ENCODE peak calls at places on chromosomes 4 and X, in nine cellular contexts. One of them, this sample, is unnamed.

GRCh38 chr4:180164799-180165198 is 2078.4 kb upstream of the TENM3 start:
- DNase-seq in heart right ventricle: no peak
- DNase-seq in NCI-H1105: no peak
- DNase-seq in fibroblast of gingiva: no peak
- DNase-seq in upper lobe of right lung: no peak
- DNase-seq in T-helper 17 cell: no peak
- DNase-seq in lower lobe of right lung: no peak
- DNase-seq in activated CD4-positive, alpha-beta T cell treated with anti-CD3 and anti-CD28 coated beads, Interleukin-2, amount 10 ng/mL, durations not matched to agents 7 days and 5 days: no peak
- DNase-seq in omental fat pad: no peak
- DNase-seq in this sample: no peak

GRCh38 chrX:29841750-29842149 is 373.6 kb upstream of the MAGEB2 start:
- DNase-seq in activated CD4-positive, alpha-beta T cell treated with anti-CD3 and anti-CD28 coated beads, Interleukin-2, amount 10 ng/mL, durations not matched to agents 7 days and 5 days: no peak
- DNase-seq in lower lobe of right lung: no peak
- DNase-seq in NCI-H1105: no peak
- DNase-seq in heart right ventricle: no peak
- DNase-seq in omental fat pad: no peak
- DNase-seq in T-helper 17 cell: no peak
- DNase-seq in fibroblast of gingiva: no peak
- DNase-seq in upper lobe of right lung: no peak
- DNase-seq in this sample: no peak

GRCh38 chrX:6021316-6022091 is 207.2 kb downstream of the NLGN4X start:
- DNase-seq in lower lobe of right lung: no peak
- DNase-seq in fibroblast of gingiva: no peak
- DNase-seq in heart right ventricle: no peak
- DNase-seq in upper lobe of right lung: no peak
- DNase-seq in T-helper 17 cell: no peak
- DNase-seq in omental fat pad: no peak
- DNase-seq in NCI-H1105: peak; percentile 14
- DNase-seq in activated CD4-positive, alpha-beta T cell treated with anti-CD3 and anti-CD28 coated beads, Interleukin-2, amount 10 ng/mL, durations not matched to agents 7 days and 5 days: peak; percentile 25
- DNase-seq in this sample: no peak

GRCh38 chrX:916235-916609 is 285.6 kb downstream of the SHOX start:
- DNase-seq in NCI-H1105: no peak
- DNase-seq in activated CD4-positive, alpha-beta T cell treated with anti-CD3 and anti-CD28 coated beads, Interleukin-2, amount 10 ng/mL, durations not matched to agents 7 days and 5 days: no peak
- DNase-seq in fibroblast of gingiva: no peak
- DNase-seq in upper lobe of right lung: no peak
- DNase-seq in omental fat pad: no peak
- DNase-seq in lower lobe of right lung: no peak
- DNase-seq in T-helper 17 cell: no peak
- DNase-seq in heart right ventricle: no peak
- DNase-seq in this sample: no peak

GRCh38 chr4:766152-766515 is 59.8 kb downstream of the CPLX1 start:
- DNase-seq in upper lobe of right lung: no peak
- DNase-seq in lower lobe of right lung: peak; percentile 30
- DNase-seq in NCI-H1105: no peak
- DNase-seq in activated CD4-positive, alpha-beta T cell treated with anti-CD3 and anti-CD28 coated beads, Interleukin-2, amount 10 ng/mL, durations not matched to agents 7 days and 5 days: no peak
- DNase-seq in T-helper 17 cell: no peak
- DNase-seq in omental fat pad: no peak
- DNase-seq in fibroblast of gingiva: no peak
- DNase-seq in heart right ventricle: no peak
- DNase-seq in this sample: no peak

GRCh38 chr4:53974561-53974960 is 89.8 kb downstream of the CHIC2 start:
- DNase-seq in heart right ventricle: no peak
- DNase-seq in lower lobe of right lung: no peak
- DNase-seq in upper lobe of right lung: no peak
- DNase-seq in T-helper 17 cell: no peak
- DNase-seq in NCI-H1105: no peak
- DNase-seq in omental fat pad: no peak
- DNase-seq in fibroblast of gingiva: no peak
- DNase-seq in activated CD4-positive, alpha-beta T cell treated with anti-CD3 and anti-CD28 coated beads, Interleukin-2, amount 10 ng/mL, durations not matched to agents 7 days and 5 days: no peak
- DNase-seq in this sample: no peak

GRCh38 chr4:179130122-179130714 is 1688.0 kb upstream of the AGA start:
- DNase-seq in upper lobe of right lung: no peak
- DNase-seq in activated CD4-positive, alpha-beta T cell treated with anti-CD3 and anti-CD28 coated beads, Interleukin-2, amount 10 ng/mL, durations not matched to agents 7 days and 5 days: no peak
- DNase-seq in fibroblast of gingiva: no peak
- DNase-seq in T-helper 17 cell: no peak
- DNase-seq in NCI-H1105: no peak
- DNase-seq in heart right ventricle: no peak
- DNase-seq in lower lobe of right lung: no peak
- DNase-seq in omental fat pad: no peak
- DNase-seq in this sample: no peak

GRCh38 chr4:158739600-158739999 is 16.4 kb upstream of the PPID start:
- DNase-seq in NCI-H1105: no peak
- DNase-seq in omental fat pad: no peak
- DNase-seq in upper lobe of right lung: no peak
- DNase-seq in lower lobe of right lung: no peak
- DNase-seq in fibroblast of gingiva: no peak
- DNase-seq in heart right ventricle: no peak
- DNase-seq in T-helper 17 cell: no peak
- DNase-seq in activated CD4-positive, alpha-beta T cell treated with anti-CD3 and anti-CD28 coated beads, Interleukin-2, amount 10 ng/mL, durations not matched to agents 7 days and 5 days: no peak
- DNase-seq in this sample: no peak

GRCh38 chr4:119946359-119946758 is 120.3 kb downstream of the MAD2L1 start:
- DNase-seq in upper lobe of right lung: no peak
- DNase-seq in fibroblast of gingiva: peak; percentile 10
- DNase-seq in activated CD4-positive, alpha-beta T cell treated with anti-CD3 and anti-CD28 coated beads, Interleukin-2, amount 10 ng/mL, durations not matched to agents 7 days and 5 days: no peak
- DNase-seq in NCI-H1105: no peak
- DNase-seq in lower lobe of right lung: no peak
- DNase-seq in omental fat pad: no peak
- DNase-seq in T-helper 17 cell: no peak
- DNase-seq in heart right ventricle: no peak
- DNase-seq in this sample: no peak

GRCh38 chr4:53346920-53347852 is 18.7 kb downstream of the SCFD2 start:
- DNase-seq in lower lobe of right lung: no peak
- DNase-seq in fibroblast of gingiva: peak; percentile 47
- DNase-seq in activated CD4-positive, alpha-beta T cell treated with anti-CD3 and anti-CD28 coated beads, Interleukin-2, amount 10 ng/mL, durations not matched to agents 7 days and 5 days: no peak
- DNase-seq in upper lobe of right lung: no peak
- DNase-seq in NCI-H1105: no peak
- DNase-seq in heart right ventricle: peak; percentile 32
- DNase-seq in T-helper 17 cell: no peak
- DNase-seq in omental fat pad: no peak
- DNase-seq in this sample: no peak

GRCh38 chrX:66635360-66635759 is 3.5 kb downstream of the EDA2R start:
- DNase-seq in omental fat pad: no peak
- DNase-seq in T-helper 17 cell: no peak
- DNase-seq in NCI-H1105: no peak
- DNase-seq in fibroblast of gingiva: peak; percentile 83
- DNase-seq in heart right ventricle: no peak
- DNase-seq in activated CD4-positive, alpha-beta T cell treated with anti-CD3 and anti-CD28 coated beads, Interleukin-2, amount 10 ng/mL, durations not matched to agents 7 days and 5 days: no peak
- DNase-seq in upper lobe of right lung: no peak
- DNase-seq in lower lobe of right lung: no peak
- DNase-seq in this sample: no peak

GRCh38 chr4:120801171-120801758 is 121.3 kb downstream of the PRDM5 start:
- DNase-seq in lower lobe of right lung: no peak
- DNase-seq in activated CD4-positive, alpha-beta T cell treated with anti-CD3 and anti-CD28 coated beads, Interleukin-2, amount 10 ng/mL, durations not matched to agents 7 days and 5 days: no peak
- DNase-seq in heart right ventricle: peak; percentile 56
- DNase-seq in fibroblast of gingiva: peak; percentile 12
- DNase-seq in omental fat pad: no peak
- DNase-seq in upper lobe of right lung: no peak
- DNase-seq in NCI-H1105: no peak
- DNase-seq in T-helper 17 cell: no peak
- DNase-seq in this sample: no peak

GRCh38 chrX:40755291-40756249 is 20.2 kb upstream of the MED14 start:
- DNase-seq in omental fat pad: no peak
- DNase-seq in lower lobe of right lung: no peak
- DNase-seq in upper lobe of right lung: no peak
- DNase-seq in activated CD4-positive, alpha-beta T cell treated with anti-CD3 and anti-CD28 coated beads, Interleukin-2, amount 10 ng/mL, durations not matched to agents 7 days and 5 days: no peak
- DNase-seq in T-helper 17 cell: no peak
- DNase-seq in heart right ventricle: peak; percentile 40
- DNase-seq in NCI-H1105: no peak
- DNase-seq in fibroblast of gingiva: peak; percentile 2
- DNase-seq in this sample: no peak

GRCh38 chr4:128830906-128831525 is 21.5 kb downstream of the JADE1 start:
- DNase-seq in lower lobe of right lung: no peak
- DNase-seq in NCI-H1105: no peak
- DNase-seq in activated CD4-positive, alpha-beta T cell treated with anti-CD3 and anti-CD28 coated beads, Interleukin-2, amount 10 ng/mL, durations not matched to agents 7 days and 5 days: no peak
- DNase-seq in upper lobe of right lung: no peak
- DNase-seq in omental fat pad: no peak
- DNase-seq in fibroblast of gingiva: no peak
- DNase-seq in heart right ventricle: no peak
- DNase-seq in T-helper 17 cell: no peak
- DNase-seq in this sample: no peak

GRCh38 chr4:182916483-182917181 is 554 bp downstream of the DCTD start:
- DNase-seq in T-helper 17 cell: no peak
- DNase-seq in omental fat pad: peak; percentile 39
- DNase-seq in upper lobe of right lung: peak; percentile 86
- DNase-seq in lower lobe of right lung: peak; percentile 78
- DNase-seq in fibroblast of gingiva: peak; percentile 73
- DNase-seq in activated CD4-positive, alpha-beta T cell treated with anti-CD3 and anti-CD28 coated beads, Interleukin-2, amount 10 ng/mL, durations not matched to agents 7 days and 5 days: peak; percentile 27
- DNase-seq in NCI-H1105: no peak
- DNase-seq in heart right ventricle: peak; percentile 72
- DNase-seq in this sample: no peak

GRCh38 chr4:139175647-139176298 is 1.2 kb downstream of the ELF2 start:
- DNase-seq in omental fat pad: no peak
- DNase-seq in heart right ventricle: no peak
- DNase-seq in fibroblast of gingiva: no peak
- DNase-seq in lower lobe of right lung: no peak
- DNase-seq in NCI-H1105: no peak
- DNase-seq in T-helper 17 cell: no peak
- DNase-seq in activated CD4-positive, alpha-beta T cell treated with anti-CD3 and anti-CD28 coated beads, Interleukin-2, amount 10 ng/mL, durations not matched to agents 7 days and 5 days: no peak
- DNase-seq in upper lobe of right lung: no peak
- DNase-seq in this sample: no peak

GRCh38 chr4:1512738-1513660 is 106.8 kb upstream of the NKX1-1 start:
- DNase-seq in upper lobe of right lung: peak; percentile 77
- DNase-seq in fibroblast of gingiva: no peak
- DNase-seq in NCI-H1105: no peak
- DNase-seq in omental fat pad: no peak
- DNase-seq in activated CD4-positive, alpha-beta T cell treated with anti-CD3 and anti-CD28 coated beads, Interleukin-2, amount 10 ng/mL, durations not matched to agents 7 days and 5 days: peak; percentile 23
- DNase-seq in lower lobe of right lung: peak; percentile 55
- DNase-seq in heart right ventricle: no peak
- DNase-seq in T-helper 17 cell: peak; percentile 46
- DNase-seq in this sample: no peak

GRCh38 chr4:187612211-187612780 is 383.3 kb upstream of the ZFP42 start:
- DNase-seq in upper lobe of right lung: no peak
- DNase-seq in lower lobe of right lung: no peak
- DNase-seq in heart right ventricle: no peak
- DNase-seq in activated CD4-positive, alpha-beta T cell treated with anti-CD3 and anti-CD28 coated beads, Interleukin-2, amount 10 ng/mL, durations not matched to agents 7 days and 5 days: no peak
- DNase-seq in NCI-H1105: no peak
- DNase-seq in fibroblast of gingiva: no peak
- DNase-seq in omental fat pad: no peak
- DNase-seq in T-helper 17 cell: no peak
- DNase-seq in this sample: no peak

GRCh38 chrX:12360389-12360788 is 222.1 kb downstream of the FRMPD4 start:
- DNase-seq in upper lobe of right lung: no peak
- DNase-seq in omental fat pad: no peak
- DNase-seq in activated CD4-positive, alpha-beta T cell treated with anti-CD3 and anti-CD28 coated beads, Interleukin-2, amount 10 ng/mL, durations not matched to agents 7 days and 5 days: no peak
- DNase-seq in fibroblast of gingiva: peak; percentile 23
- DNase-seq in T-helper 17 cell: no peak
- DNase-seq in heart right ventricle: no peak
- DNase-seq in lower lobe of right lung: no peak
- DNase-seq in NCI-H1105: no peak
- DNase-seq in this sample: no peak

GRCh38 chrX:54048413-54048812 is 4.1 kb upstream of the PHF8 start:
- DNase-seq in T-helper 17 cell: no peak
- DNase-seq in fibroblast of gingiva: no peak
- DNase-seq in upper lobe of right lung: no peak
- DNase-seq in NCI-H1105: no peak
- DNase-seq in activated CD4-positive, alpha-beta T cell treated with anti-CD3 and anti-CD28 coated beads, Interleukin-2, amount 10 ng/mL, durations not matched to agents 7 days and 5 days: no peak
- DNase-seq in lower lobe of right lung: no peak
- DNase-seq in omental fat pad: no peak
- DNase-seq in heart right ventricle: no peak
- DNase-seq in this sample: no peak

GRCh38 chr4:94803181-94803580 is 45.4 kb downstream of the BMPR1B start:
- DNase-seq in NCI-H1105: no peak
- DNase-seq in activated CD4-positive, alpha-beta T cell treated with anti-CD3 and anti-CD28 coated beads, Interleukin-2, amount 10 ng/mL, durations not matched to agents 7 days and 5 days: no peak
- DNase-seq in omental fat pad: no peak
- DNase-seq in T-helper 17 cell: no peak
- DNase-seq in heart right ventricle: no peak
- DNase-seq in lower lobe of right lung: no peak
- DNase-seq in fibroblast of gingiva: no peak
- DNase-seq in upper lobe of right lung: no peak
- DNase-seq in this sample: no peak

GRCh38 chr4:140134780-140135179 is 19.2 kb downstream of the MAML3 start:
- DNase-seq in T-helper 17 cell: no peak
- DNase-seq in omental fat pad: no peak
- DNase-seq in NCI-H1105: no peak
- DNase-seq in fibroblast of gingiva: no peak
- DNase-seq in activated CD4-positive, alpha-beta T cell treated with anti-CD3 and anti-CD28 coated beads, Interleukin-2, amount 10 ng/mL, durations not matched to agents 7 days and 5 days: no peak
- DNase-seq in heart right ventricle: no peak
- DNase-seq in lower lobe of right lung: no peak
- DNase-seq in upper lobe of right lung: no peak
- DNase-seq in this sample: no peak

GRCh38 chr4:86032476-86033022 is 327.3 kb downstream of the MAPK10 start:
- DNase-seq in heart right ventricle: no peak
- DNase-seq in T-helper 17 cell: no peak
- DNase-seq in activated CD4-positive, alpha-beta T cell treated with anti-CD3 and anti-CD28 coated beads, Interleukin-2, amount 10 ng/mL, durations not matched to agents 7 days and 5 days: no peak
- DNase-seq in upper lobe of right lung: no peak
- DNase-seq in omental fat pad: no peak
- DNase-seq in fibroblast of gingiva: peak; percentile 97
- DNase-seq in NCI-H1105: no peak
- DNase-seq in lower lobe of right lung: no peak
- DNase-seq in this sample: no peak